ENCODE peak calls at places on chromosomes 7 and 10, in six cellular contexts. W is tibial nerve, L is pancreas, M is colonic mucosa, V is adrenal gland, G is NB4. Y is an unnamed sample.
A peak's percentile ranks its signal among the peaks of the same experiment; 100 is the strongest.

GRCh38 chr10:62594093-62594520 is 210.4 kb upstream of the ADO start:
- DNase-seq in W (peak; percentile 69), L (peak; percentile 60), M (peak; percentile 63), V (peak; percentile 66), G (peak; percentile 73), Y (peak; percentile 62)

GRCh38 chr7:140160308-140160707 is 16.5 kb downstream of the KDM7A start:
- DNase-seq in W (no peak), L (no peak), M (no peak), V (no peak), G (peak; percentile 34), Y (no peak)

GRCh38 chr7:48168159-48168558 is 3.1 kb upstream of the ABCA13 start:
- DNase-seq in W (no peak), L (no peak), M (no peak), V (no peak), G (peak; percentile 46), Y (peak; percentile 15)

GRCh38 chr10:83723080-83723479 is 416.2 kb upstream of the GHITM start:
- DNase-seq in W (no peak), L (no peak), M (no peak), V (no peak), G (no peak), Y (no peak)

GRCh38 chr7:91628742-91629141 is 251.8 kb downstream of the MTERF1 start:
- DNase-seq in W (no peak), L (no peak), M (no peak), V (no peak), G (no peak), Y (peak; percentile 40)

GRCh38 chr10:80924063-80924952 is 386.6 kb downstream of the SH2D4B start:
- DNase-seq in W (peak; percentile 71), L (peak; percentile 53), M (peak; percentile 63), V (peak; percentile 69), G (peak; percentile 52), Y (peak; percentile 36)

GRCh38 chr7:86479144-86479543 is 164.6 kb upstream of the GRM3 start:
- DNase-seq in W (peak; percentile 6), L (no peak), M (no peak), V (no peak), G (no peak), Y (no peak)

GRCh38 chr10:57898231-57898630 is 369.5 kb downstream of the IPMK start:
- DNase-seq in W (no peak), L (peak; percentile 10), M (peak; percentile 72), V (no peak), G (no peak), Y (no peak)

GRCh38 chr7:55059006-55059405 is 40.2 kb downstream of the EGFR start:
- DNase-seq in W (no peak), L (no peak), M (no peak), V (no peak), G (no peak), Y (no peak)

GRCh38 chr7:87505122-87505521 is 29.6 kb upstream of the ABCB4 start:
- DNase-seq in W (no peak), L (no peak), M (no peak), V (no peak), G (no peak), Y (no peak)

DNA sequence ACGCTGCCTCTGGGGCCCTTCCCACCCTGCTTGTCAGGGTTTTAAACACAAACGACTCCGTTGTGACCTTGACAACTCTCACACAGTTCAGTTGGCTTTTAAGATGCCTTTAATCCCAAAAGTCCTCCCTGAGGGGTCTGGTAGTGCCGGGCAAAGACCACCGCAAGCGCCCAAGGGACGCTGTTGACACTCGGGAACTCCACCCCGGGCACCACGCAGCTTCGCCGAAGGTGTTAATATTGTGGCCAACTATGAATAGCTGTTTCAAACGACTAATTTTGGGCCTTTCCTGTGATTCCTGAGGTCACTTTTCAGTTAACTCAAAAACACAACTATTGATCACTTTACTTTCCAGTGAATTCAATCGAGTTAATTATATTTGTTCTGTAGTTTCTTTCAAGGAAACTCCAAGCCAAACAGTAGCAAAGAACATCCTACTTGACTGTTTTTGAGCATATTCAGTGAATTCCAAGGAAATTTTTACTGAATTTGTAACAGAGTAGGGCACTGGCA is 958 bp upstream of the ESYT2 start:
- DNase-seq in W (no peak), L (no peak), M (no peak), V (peak; percentile 78), G (no peak), Y (no peak)
- TF ChIP-seq CTCF in W (no peak), L (no peak), M (no peak), V (peak; percentile 0), G (no peak), Y (no peak)

GRCh38 chr10:113381906-113382562 is 170.8 kb upstream of the HABP2 start:
- DNase-seq in W (no peak), L (no peak), M (no peak), V (peak; percentile 20), G (peak; percentile 76), Y (peak; percentile 56)

GRCh38 chr10:113385021-113385975 is 167.6 kb upstream of the HABP2 start:
- DNase-seq in W (peak; percentile 87), L (peak; percentile 82), M (peak; percentile 78), V (peak; percentile 88), G (peak; percentile 82), Y (peak; percentile 87)

GRCh38 chr10:113386005-113386404 is 166.8 kb upstream of the HABP2 start:
- DNase-seq in W (no peak), L (peak; percentile 40), M (no peak), V (peak; percentile 73), G (no peak), Y (peak; percentile 73)

GRCh38 chr10:113384181-113384580 is 168.7 kb upstream of the HABP2 start:
- DNase-seq in W (no peak), L (no peak), M (no peak), V (no peak), G (no peak), Y (peak; percentile 3)

GRCh38 chr10:113382691-113383090 is 170.2 kb upstream of the HABP2 start:
- DNase-seq in W (no peak), L (no peak), M (no peak), V (no peak), G (no peak), Y (no peak)
- H3K4me3 ChIP-seq in W (no peak overlapping the region), L (no peak overlapping the region), M (no peak overlapping the region), V (no peak overlapping the region), G (no peak overlapping the region), Y (no peak overlapping the region)

GRCh38 chr7:76380623-76380966 is 21.8 kb upstream of the YWHAG start:
- DNase-seq in W (no peak), L (no peak), M (no peak), V (no peak), G (no peak), Y (no peak)

GRCh38 chr7:76386691-76387260 is 22.7 kb downstream of the SSC4D start:
- DNase-seq in W (no peak), L (no peak), M (no peak), V (peak; percentile 62), G (no peak), Y (peak; percentile 81)

GRCh38 chr7:76383089-76383944 is 24.5 kb upstream of the YWHAG start:
- DNase-seq in W (no peak), L (no peak), M (no peak), V (peak; percentile 61), G (peak; percentile 39), Y (peak; percentile 38)

GRCh38 chr7:76377186-76377918 is 18.6 kb upstream of the YWHAG start:
- DNase-seq in W (no peak), L (no peak), M (no peak), V (peak; percentile 41), G (no peak), Y (no peak)

GRCh38 chr7:76381814-76382213 is 23.0 kb upstream of the YWHAG start:
- DNase-seq in W (no peak), L (no peak), M (no peak), V (no peak), G (no peak), Y (no peak)
- TF ChIP-seq CTCF in W (no peak), L (no peak), M (no peak), V (no peak), G (no peak), Y (peak; percentile 24)

GRCh38 chr10:612696-613095 is 76.8 kb downstream of the DIP2C start:
- DNase-seq in W (no peak), L (no peak), M (no peak), V (no peak), G (no peak), Y (no peak)
- H3K4me3 ChIP-seq in W (no peak overlapping the region), L (peak overlapping the region; percentile 13), M (no peak overlapping the region), V (no peak overlapping the region), G (no peak overlapping the region), Y (no peak overlapping the region)

DNA sequence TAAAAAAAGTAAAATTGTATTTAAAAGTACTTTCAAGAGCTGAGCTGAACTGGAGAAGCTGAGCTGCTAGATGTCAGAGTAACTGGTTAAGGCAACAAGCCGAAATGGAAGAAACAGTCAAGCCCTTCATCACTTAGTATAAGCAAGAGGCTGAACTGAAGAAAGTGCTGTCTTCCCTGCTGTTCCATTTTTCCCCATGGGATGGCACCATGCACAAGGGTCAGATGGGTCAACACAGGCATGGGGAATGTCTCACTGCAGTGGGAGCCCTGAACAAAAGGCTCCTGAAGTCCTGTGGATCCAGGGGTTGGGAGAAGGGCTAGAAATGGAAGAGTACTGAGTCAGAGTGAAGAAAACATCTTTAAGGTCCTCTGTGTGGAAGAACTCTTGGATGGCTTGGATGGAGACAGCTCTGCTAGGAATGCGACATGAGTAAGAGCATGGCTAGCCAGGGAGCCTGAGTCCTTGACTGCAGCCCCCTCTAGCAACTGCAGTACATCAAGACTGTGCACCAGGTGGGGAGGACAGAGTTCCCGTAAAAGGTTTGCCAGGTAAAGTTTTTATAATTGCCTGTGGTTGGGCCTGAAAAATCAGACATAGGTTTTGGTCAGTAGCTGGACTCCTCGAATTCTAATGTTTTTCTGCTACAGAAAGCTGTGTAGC is 348.3 kb downstream of the GPR158 start:
- DNase-seq in W (no peak), L (no peak), M (no peak), V (peak; percentile 4), G (peak; percentile 1), Y (no peak)
- TF ChIP-seq CTCF in W (no peak), L (no peak), M (no peak), V (no peak), G (no peak), Y (no peak)

GRCh38 chr7:45923290-45923689 is 2.2 kb upstream of the IGFBP3 start:
- DNase-seq in W (peak; percentile 80), L (peak; percentile 69), M (peak; percentile 74), V (peak; percentile 71), G (peak; percentile 76), Y (peak; percentile 70)
- H3K4me3 ChIP-seq in W (no peak overlapping the region), L (no peak overlapping the region), M (no peak overlapping the region), V (peak overlapping the region; percentile 25), G (no peak overlapping the region), Y (no peak overlapping the region)

DNA sequence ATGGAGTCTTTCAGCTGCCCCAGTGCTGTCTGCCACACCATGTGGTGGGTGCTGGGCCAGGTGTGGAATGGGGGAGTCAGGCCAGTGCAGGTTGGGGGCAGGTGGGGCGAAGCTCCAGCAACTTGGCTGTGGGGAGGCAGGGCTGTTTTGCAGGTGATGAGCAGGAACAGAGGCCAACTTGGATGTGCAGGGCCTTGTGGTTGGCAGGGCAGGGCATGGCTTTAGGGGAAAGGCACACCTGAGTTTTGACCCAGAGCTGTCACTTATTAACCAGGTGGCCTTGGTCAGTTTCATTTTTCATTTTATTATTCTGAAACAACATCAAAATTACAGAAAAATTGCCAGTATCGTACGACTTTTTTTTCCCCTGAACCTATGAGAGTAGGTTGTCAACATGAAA is 1.1 kb upstream of the SFTPA2 start:
- DNase-seq in W (no peak), L (peak; percentile 43), M (peak; percentile 66), V (no peak), G (no peak), Y (no peak)
- TF ChIP-seq CTCF in W (no peak), L (no peak), M (no peak), V (no peak), G (no peak), Y (no peak)

GRCh38 chr7:5232485-5232837 is 42.4 kb downstream of the WIPI2 start:
- DNase-seq in W (no peak), L (no peak), M (no peak), V (no peak), G (no peak), Y (no peak)
- H3K4me3 ChIP-seq in W (no peak overlapping the region), L (no peak overlapping the region), M (no peak overlapping the region), V (no peak overlapping the region), G (no peak overlapping the region), Y (no peak overlapping the region)

Y was measured in fibroblast of mammary gland.